ENCODE peak calls at places on chromosomes 13 and 19, in ten cellular contexts. One of them, this sample, is unnamed. For H3K4me1 and H3K36me3, the result is how much of the 10 kb centered on the place peaks cover.

GRCh38 chr19:55208880-55209429 is 346 bp downstream of the PTPRH start:
- DNase-seq in tibial artery: no peak
- DNase-seq in IMR-90: no peak
- DNase-seq in left ventricle myocardium inferior: no peak
- DNase-seq in GM23248: no peak
- DNase-seq in tibial nerve: no peak
- DNase-seq in CD4-positive, CD25-positive, alpha-beta regulatory T cell: no peak
- DNase-seq in effector memory CD4-positive, alpha-beta T cell: no peak
- DNase-seq in stomach: no peak
- DNase-seq in ascending aorta: no peak
- DNase-seq in this sample: no peak

GRCh38 chr13:84076280-84076679 is 194.0 kb upstream of the SLITRK1 start:
- DNase-seq in tibial artery: no peak
- DNase-seq in IMR-90: no peak
- DNase-seq in left ventricle myocardium inferior: no peak
- DNase-seq in GM23248: no peak
- DNase-seq in tibial nerve: no peak
- DNase-seq in CD4-positive, CD25-positive, alpha-beta regulatory T cell: no peak
- DNase-seq in effector memory CD4-positive, alpha-beta T cell: no peak
- DNase-seq in stomach: no peak
- DNase-seq in ascending aorta: no peak
- DNase-seq in this sample: no peak

GRCh38 chr13:30421093-30422055 is 919 bp upstream of the UBE2L5 start:
- DNase-seq in tibial artery: peak
- DNase-seq in IMR-90: peak
- DNase-seq in left ventricle myocardium inferior: peak
- DNase-seq in GM23248: peak
- DNase-seq in tibial nerve: peak
- DNase-seq in CD4-positive, CD25-positive, alpha-beta regulatory T cell: peak
- DNase-seq in effector memory CD4-positive, alpha-beta T cell: peak
- DNase-seq in stomach: peak
- DNase-seq in ascending aorta: peak
- DNase-seq in this sample: no peak

GRCh38 chr13:45728759-45729158 is 26.6 kb downstream of the CBY2 start:
- DNase-seq in tibial artery: no peak
- DNase-seq in IMR-90: no peak
- DNase-seq in left ventricle myocardium inferior: no peak
- DNase-seq in GM23248: peak
- DNase-seq in tibial nerve: no peak
- DNase-seq in CD4-positive, CD25-positive, alpha-beta regulatory T cell: peak
- DNase-seq in effector memory CD4-positive, alpha-beta T cell: no peak
- DNase-seq in stomach: no peak
- DNase-seq in ascending aorta: no peak
- DNase-seq in this sample: no peak

GRCh38 chr19:30428856-30429255 is 56.7 kb downstream of the ZNF536 start:
- DNase-seq in tibial artery: no peak
- DNase-seq in IMR-90: no peak
- DNase-seq in left ventricle myocardium inferior: no peak
- DNase-seq in GM23248: no peak
- DNase-seq in tibial nerve: no peak
- DNase-seq in CD4-positive, CD25-positive, alpha-beta regulatory T cell: no peak
- DNase-seq in effector memory CD4-positive, alpha-beta T cell: no peak
- DNase-seq in stomach: no peak
- DNase-seq in ascending aorta: no peak
- DNase-seq in this sample: no peak

GRCh38 chr19:15779756-15780476 is 7.5 kb upstream of the OR10H5 start:
- DNase-seq in tibial artery: peak
- DNase-seq in IMR-90: no peak
- DNase-seq in left ventricle myocardium inferior: peak
- DNase-seq in GM23248: peak
- DNase-seq in tibial nerve: peak
- DNase-seq in CD4-positive, CD25-positive, alpha-beta regulatory T cell: no peak
- DNase-seq in effector memory CD4-positive, alpha-beta T cell: no peak
- DNase-seq in stomach: peak
- DNase-seq in ascending aorta: peak
- DNase-seq in this sample: no peak

GRCh38 chr19:38891791-38892190 is 7.6 kb downstream of the SIRT2 start:
- DNase-seq in tibial artery: no peak
- DNase-seq in IMR-90: no peak
- DNase-seq in left ventricle myocardium inferior: no peak
- DNase-seq in GM23248: no peak
- DNase-seq in tibial nerve: no peak
- DNase-seq in CD4-positive, CD25-positive, alpha-beta regulatory T cell: no peak
- DNase-seq in effector memory CD4-positive, alpha-beta T cell: no peak
- DNase-seq in stomach: no peak
- DNase-seq in ascending aorta: no peak
- DNase-seq in this sample: no peak

GRCh38 chr13:20193142-20193923 is 595 bp upstream of the GJB2 start:
- DNase-seq in tibial artery: no peak
- DNase-seq in IMR-90: no peak
- DNase-seq in left ventricle myocardium inferior: no peak
- DNase-seq in GM23248: peak
- DNase-seq in tibial nerve: no peak
- DNase-seq in CD4-positive, CD25-positive, alpha-beta regulatory T cell: no peak
- DNase-seq in effector memory CD4-positive, alpha-beta T cell: no peak
- DNase-seq in stomach: no peak
- DNase-seq in ascending aorta: no peak
- DNase-seq in this sample: no peak

GRCh38 chr19:40235238-40236025 is 8.9 kb upstream of the CCNP start:
- DNase-seq in tibial artery: no peak
- DNase-seq in IMR-90: no peak
- DNase-seq in left ventricle myocardium inferior: no peak
- DNase-seq in GM23248: no peak
- DNase-seq in tibial nerve: no peak
- DNase-seq in CD4-positive, CD25-positive, alpha-beta regulatory T cell: no peak
- DNase-seq in effector memory CD4-positive, alpha-beta T cell: no peak
- DNase-seq in stomach: no peak
- DNase-seq in ascending aorta: no peak
- DNase-seq in this sample: no peak

GRCh38 chr19:18419699-18420460 is 682 bp downstream of the SSBP4 start:
- DNase-seq in tibial artery: peak
- DNase-seq in IMR-90: no peak
- DNase-seq in left ventricle myocardium inferior: no peak
- DNase-seq in GM23248: peak
- DNase-seq in tibial nerve: no peak
- DNase-seq in CD4-positive, CD25-positive, alpha-beta regulatory T cell: peak
- DNase-seq in effector memory CD4-positive, alpha-beta T cell: peak
- DNase-seq in stomach: no peak
- DNase-seq in ascending aorta: no peak
- DNase-seq in this sample: peak

GRCh38 chr13:32804673-32805260 is 211.5 kb upstream of the KL start:
- DNase-seq in tibial artery: no peak
- DNase-seq in IMR-90: peak
- DNase-seq in left ventricle myocardium inferior: no peak
- DNase-seq in GM23248: peak
- DNase-seq in tibial nerve: no peak
- DNase-seq in CD4-positive, CD25-positive, alpha-beta regulatory T cell: no peak
- DNase-seq in effector memory CD4-positive, alpha-beta T cell: no peak
- DNase-seq in stomach: no peak
- DNase-seq in ascending aorta: no peak
- DNase-seq in this sample: no peak

GRCh38 chr13:109737606-109738005 is 48.8 kb downstream of the IRS2 start:
- DNase-seq in tibial artery: no peak
- DNase-seq in IMR-90: peak
- DNase-seq in left ventricle myocardium inferior: no peak
- DNase-seq in GM23248: peak
- DNase-seq in tibial nerve: no peak
- DNase-seq in CD4-positive, CD25-positive, alpha-beta regulatory T cell: no peak
- DNase-seq in effector memory CD4-positive, alpha-beta T cell: no peak
- DNase-seq in stomach: no peak
- DNase-seq in ascending aorta: no peak
- DNase-seq in this sample: no peak

GRCh38 chr19:10747674-10748073 is 29.8 kb downstream of the DNM2 start:
- DNase-seq in tibial artery: no peak
- DNase-seq in IMR-90: no peak
- DNase-seq in left ventricle myocardium inferior: no peak
- DNase-seq in GM23248: no peak
- DNase-seq in tibial nerve: no peak
- DNase-seq in CD4-positive, CD25-positive, alpha-beta regulatory T cell: peak
- DNase-seq in effector memory CD4-positive, alpha-beta T cell: no peak
- DNase-seq in stomach: no peak
- DNase-seq in ascending aorta: no peak
- DNase-seq in this sample: no peak

GRCh38 chr13:35649162-35649561 is 172.7 kb upstream of the MAB21L1 start:
- DNase-seq in tibial artery: no peak
- DNase-seq in IMR-90: peak
- DNase-seq in left ventricle myocardium inferior: no peak
- DNase-seq in GM23248: peak
- DNase-seq in tibial nerve: peak
- DNase-seq in CD4-positive, CD25-positive, alpha-beta regulatory T cell: no peak
- DNase-seq in effector memory CD4-positive, alpha-beta T cell: no peak
- DNase-seq in stomach: no peak
- DNase-seq in ascending aorta: no peak
- DNase-seq in this sample: no peak

GRCh38 chr13:30569901-30570576 is 47.7 kb upstream of the USPL1 start:
- DNase-seq in tibial artery: peak
- DNase-seq in IMR-90: peak
- DNase-seq in left ventricle myocardium inferior: no peak
- DNase-seq in GM23248: peak
- DNase-seq in tibial nerve: peak
- DNase-seq in CD4-positive, CD25-positive, alpha-beta regulatory T cell: no peak
- DNase-seq in effector memory CD4-positive, alpha-beta T cell: no peak
- DNase-seq in stomach: peak
- DNase-seq in ascending aorta: peak
- DNase-seq in this sample: no peak

GRCh38 chr19:3479177-3479818 is 1.0 kb downstream of the SMIM24 start:
- DNase-seq in tibial artery: peak
- DNase-seq in IMR-90: no peak
- DNase-seq in left ventricle myocardium inferior: no peak
- DNase-seq in GM23248: peak
- DNase-seq in tibial nerve: no peak
- DNase-seq in CD4-positive, CD25-positive, alpha-beta regulatory T cell: peak
- DNase-seq in effector memory CD4-positive, alpha-beta T cell: peak
- DNase-seq in stomach: peak
- DNase-seq in ascending aorta: no peak
- DNase-seq in this sample: peak

GRCh38 chr19:17794731-17795494 is at the start of gene B3GNT3:
- DNase-seq in tibial artery: no peak
- DNase-seq in IMR-90: no peak
- DNase-seq in left ventricle myocardium inferior: peak
- DNase-seq in GM23248: peak
- DNase-seq in tibial nerve: no peak
- DNase-seq in CD4-positive, CD25-positive, alpha-beta regulatory T cell: no peak
- DNase-seq in effector memory CD4-positive, alpha-beta T cell: peak
- DNase-seq in stomach: peak
- DNase-seq in ascending aorta: no peak
- DNase-seq in this sample: peak

DNA sequence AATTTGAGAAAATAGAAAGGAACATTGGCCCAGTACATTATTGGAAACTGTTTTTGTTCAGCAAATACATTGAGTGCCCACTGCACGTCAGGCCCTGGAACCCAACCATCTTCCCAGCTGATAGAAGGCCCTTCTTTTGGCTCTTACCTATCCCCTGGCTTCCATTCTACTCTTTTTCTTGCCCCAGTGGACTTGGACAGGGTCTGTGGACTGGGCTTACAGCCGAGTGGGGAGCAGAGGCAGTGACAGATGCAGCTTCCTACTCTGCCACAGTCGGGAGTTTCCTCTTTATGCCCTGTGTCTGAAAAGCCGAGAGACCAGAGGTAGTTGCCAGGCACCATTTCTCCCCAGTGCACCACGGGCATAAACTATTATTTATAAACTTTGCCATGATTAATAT is 70.4 kb downstream of the ARHGAP35 start:
- DNase-seq in tibial artery: no peak
- DNase-seq in IMR-90: no peak
- DNase-seq in left ventricle myocardium inferior: no peak
- DNase-seq in GM23248: no peak
- DNase-seq in tibial nerve: no peak
- DNase-seq in CD4-positive, CD25-positive, alpha-beta regulatory T cell: no peak
- DNase-seq in effector memory CD4-positive, alpha-beta T cell: no peak
- DNase-seq in stomach: no peak
- DNase-seq in ascending aorta: no peak
- DNase-seq in this sample: no peak
- H3K4me1 ChIP-seq in tibial artery: half or more
- H3K4me1 ChIP-seq in IMR-90: under half
- H3K4me1 ChIP-seq in left ventricle myocardium inferior: half or more
- H3K4me1 ChIP-seq in GM23248: under half
- H3K4me1 ChIP-seq in tibial nerve: under half
- H3K4me1 ChIP-seq in CD4-positive, CD25-positive, alpha-beta regulatory T cell: under half
- H3K4me1 ChIP-seq in effector memory CD4-positive, alpha-beta T cell: under half
- H3K4me1 ChIP-seq in stomach: half or more
- H3K4me1 ChIP-seq in ascending aorta: half or more
- H3K4me1 ChIP-seq in this sample: half or more

DNA sequence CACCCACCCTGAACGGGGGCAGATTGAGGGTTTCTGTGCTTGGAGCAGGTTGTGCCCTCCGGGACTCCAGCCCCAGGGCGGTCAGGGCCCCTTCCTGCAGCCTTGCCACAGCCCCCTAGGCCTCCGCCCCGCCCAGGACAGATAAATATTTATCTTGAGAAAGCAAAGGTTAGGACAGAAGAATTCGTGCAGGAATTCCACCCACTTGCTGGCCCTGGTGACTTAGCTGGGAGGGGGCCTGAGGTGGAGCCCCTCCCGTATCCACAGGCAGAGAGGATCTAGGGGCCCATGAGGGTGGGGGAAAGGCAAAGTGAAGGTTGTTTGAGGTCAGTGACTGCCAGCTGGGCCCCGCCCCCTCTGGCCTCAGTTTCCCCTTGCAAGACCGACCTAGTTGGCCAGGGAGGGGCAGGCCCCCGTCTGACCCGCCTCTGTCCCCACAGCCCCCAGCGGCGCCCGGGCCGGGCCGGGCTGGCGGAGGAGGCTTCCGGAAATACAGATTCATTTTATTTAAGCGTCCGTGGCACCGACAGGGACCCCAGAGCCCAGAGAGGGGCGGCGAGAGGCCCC is 5.2 kb downstream of the MIDN start:
- DNase-seq in tibial artery: peak
- DNase-seq in IMR-90: peak
- DNase-seq in left ventricle myocardium inferior: no peak
- DNase-seq in GM23248: peak
- DNase-seq in tibial nerve: no peak
- DNase-seq in CD4-positive, CD25-positive, alpha-beta regulatory T cell: no peak
- DNase-seq in effector memory CD4-positive, alpha-beta T cell: no peak
- DNase-seq in stomach: no peak
- DNase-seq in ascending aorta: no peak
- DNase-seq in this sample: no peak
- H3K4me3 ChIP-seq in tibial artery: peak
- H3K4me3 ChIP-seq in IMR-90: peak
- H3K4me3 ChIP-seq in left ventricle myocardium inferior: peak
- H3K4me3 ChIP-seq in GM23248: peak
- H3K4me3 ChIP-seq in tibial nerve: peak
- H3K4me3 ChIP-seq in CD4-positive, CD25-positive, alpha-beta regulatory T cell: no peak
- H3K4me3 ChIP-seq in effector memory CD4-positive, alpha-beta T cell: peak
- H3K4me3 ChIP-seq in stomach: peak
- H3K4me3 ChIP-seq in ascending aorta: peak
- H3K4me3 ChIP-seq in this sample: peak

GRCh38 chr13:100660761-100661160 is 13.8 kb downstream of the TMTC4 start:
- DNase-seq in tibial artery: no peak
- DNase-seq in IMR-90: no peak
- DNase-seq in left ventricle myocardium inferior: no peak
- DNase-seq in GM23248: no peak
- DNase-seq in tibial nerve: no peak
- DNase-seq in CD4-positive, CD25-positive, alpha-beta regulatory T cell: no peak
- DNase-seq in effector memory CD4-positive, alpha-beta T cell: no peak
- DNase-seq in stomach: no peak
- DNase-seq in ascending aorta: no peak
- DNase-seq in this sample: no peak
- H3K36me3 ChIP-seq in tibial artery: under half
- H3K36me3 ChIP-seq in IMR-90: under half
- H3K36me3 ChIP-seq in left ventricle myocardium inferior: half or more
- H3K36me3 ChIP-seq in GM23248: under half
- H3K36me3 ChIP-seq in tibial nerve: half or more
- H3K36me3 ChIP-seq in CD4-positive, CD25-positive, alpha-beta regulatory T cell: half or more
- H3K36me3 ChIP-seq in effector memory CD4-positive, alpha-beta T cell: under half
- H3K36me3 ChIP-seq in stomach: half or more
- H3K36me3 ChIP-seq in ascending aorta: under half
- H3K36me3 ChIP-seq in this sample: under half

GRCh38 chr13:50116430-50116973 is 101.3 kb downstream of the KCNRG start:
- DNase-seq in tibial artery: no peak
- DNase-seq in IMR-90: peak
- DNase-seq in left ventricle myocardium inferior: no peak
- DNase-seq in GM23248: peak
- DNase-seq in tibial nerve: no peak
- DNase-seq in CD4-positive, CD25-positive, alpha-beta regulatory T cell: no peak
- DNase-seq in effector memory CD4-positive, alpha-beta T cell: no peak
- DNase-seq in stomach: no peak
- DNase-seq in ascending aorta: no peak
- DNase-seq in this sample: no peak
- H3K4me1 ChIP-seq in tibial artery: under half
- H3K4me1 ChIP-seq in IMR-90: under half
- H3K4me1 ChIP-seq in left ventricle myocardium inferior: half or more
- H3K4me1 ChIP-seq in GM23248: under half
- H3K4me1 ChIP-seq in tibial nerve: under half
- H3K4me1 ChIP-seq in CD4-positive, CD25-positive, alpha-beta regulatory T cell: under half
- H3K4me1 ChIP-seq in effector memory CD4-positive, alpha-beta T cell: under half
- H3K4me1 ChIP-seq in stomach: under half
- H3K4me1 ChIP-seq in ascending aorta: under half
- H3K4me1 ChIP-seq in this sample: under half

This sample was measured in CD8-positive, alpha-beta memory T cell.